ENCODE peak calls at places on chromosomes 16 and 17, in ten cellular contexts. Q is PC-3; J is left cardiac atrium; R is HCT116; Z is activated naive CD4-positive, alpha-beta T cell treated with anti-CD3 and anti-CD28 coated beads, Interleukin-2, amount 50 U/mL, for 72 hours; C is naive thymus-derived CD4-positive, alpha-beta T cell; H is T-cell; O is stimulated activated memory B cell treated with anti-CD40 and anti-IgM and Interleukin-4, amounts not matched to agents 10 μg/mL and 1 μg/mL and 100 μg/mL, for 72 hours; L is K562; N is left lobe of liver. S is an unnamed sample.

GRCh38 chr16:78522327-78522726 is 422.9 kb downstream of the WWOX start:
- ATAC-seq in Q (no peak), J (no peak), R (no peak), Z (no peak), C (no peak), H (no peak), O (no peak), L (no peak), N (no peak), S (no peak)

GRCh38 chr17:64005734-64006167 is 7.6 kb downstream of the PRR29 start:
- ATAC-seq in Q (peak; percentile 88), J (no peak), R (peak; percentile 92), Z (no peak), C (no peak), H (no peak), O (no peak), L (peak; percentile 56), N (peak; percentile 76), S (no peak)

GRCh38 chr17:8117980-8118768 is at the start of gene ALOXE3:
- ATAC-seq in Q (peak; percentile 42), J (no peak), R (peak; percentile 40), Z (peak; percentile 0), C (no peak), H (peak; percentile 1), O (peak; percentile 1), L (no peak), N (no peak), S (peak; percentile 39)

GRCh38 chr16:57785385-57785784 is 16.9 kb downstream of the KIFC3 start:
- ATAC-seq in Q (no peak), J (no peak), R (no peak), Z (no peak), C (no peak), H (no peak), O (no peak), L (no peak), N (no peak), S (no peak)

GRCh38 chr17:81577278-81578000 is 25.3 kb upstream of the FAAP100 start:
- ATAC-seq in Q (peak; percentile 11), J (no peak), R (peak; percentile 36), Z (no peak), C (peak; percentile 55), H (no peak), O (no peak), L (no peak), N (no peak), S (no peak)

GRCh38 chr16:58063377-58064076 is 38.0 kb downstream of the MMP15 start:
- ATAC-seq in Q (no peak), J (peak; percentile 59), R (no peak), Z (no peak), C (no peak), H (no peak), O (no peak), L (peak; percentile 58), N (peak; percentile 42), S (no peak)

GRCh38 chr16:88407042-88407420 is 24.3 kb downstream of the ZNF469 start:
- ATAC-seq in Q (no peak), J (no peak), R (no peak), Z (no peak), C (no peak), H (no peak), O (no peak), L (no peak), N (no peak), S (no peak)

GRCh38 chr16:53094013-53094630 is 39.3 kb downstream of the CHD9 start:
- ATAC-seq in Q (peak; percentile 19), J (no peak), R (peak; percentile 79), Z (peak; percentile 33), C (peak; percentile 23), H (no peak), O (peak; percentile 78), L (peak; percentile 82), N (peak; percentile 2), S (no peak)

GRCh38 chr16:69927056-69927757 is 23.9 kb upstream of the CLEC18A start:
- ATAC-seq in Q (no peak), J (peak; percentile 77), R (no peak), Z (no peak), C (no peak), H (no peak), O (no peak), L (no peak), N (no peak), S (no peak)

GRCh38 chr17:59366040-59366757 is 34.7 kb downstream of the YPEL2 start:
- ATAC-seq in Q (no peak), J (peak; percentile 7), R (no peak), Z (no peak), C (peak; percentile 17), H (no peak), O (no peak), L (no peak), N (peak; percentile 46), S (no peak)

GRCh38 chr16:65875362-65876199 is 490.9 kb upstream of the CDH5 start:
- ATAC-seq in Q (no peak), J (no peak), R (no peak), Z (no peak), C (no peak), H (no peak), O (no peak), L (no peak), N (no peak), S (no peak)

GRCh38 chr16:85673529-85674417 is 15.0 kb downstream of the GINS2 start:
- ATAC-seq in Q (no peak), J (peak; percentile 92), R (no peak), Z (no peak), C (no peak), H (no peak), O (no peak), L (peak; percentile 4), N (peak; percentile 97), S (no peak)

GRCh38 chr16:72362476-72362875 is 190.5 kb upstream of the PMFBP1 start:
- ATAC-seq in Q (no peak), J (no peak), R (no peak), Z (no peak), C (no peak), H (no peak), O (no peak), L (no peak), N (no peak), S (no peak)